ENCODE peak calls at places on chromosomes 16 and 17, in four cellular contexts. Q is ascending aorta; O is CD4-positive, CD25-positive, alpha-beta regulatory T cell; K is cardiac muscle cell. P is an unnamed sample. For H3K4me1, the result is how much of the 10 kb centered on the place peaks cover.

GRCh38 chr17:32564325-32564724 is 77.5 kb downstream of the CDK5R1 start:
- DNase-seq in O (no peak), Q (no peak), K (no peak), P (no peak)

GRCh38 chr16:24875466-24875865 is 29.7 kb downstream of the SLC5A11 start:
- DNase-seq in K (no peak), O (no peak), Q (no peak), P (no peak)

GRCh38 chr17:7173687-7174602 is 5.2 kb downstream of the ASGR1 start:
- DNase-seq in K (peak), O (peak), Q (no peak), P (peak)

GRCh38 chr17:77160032-77160876 is 19.5 kb downstream of the SEC14L1 start:
- DNase-seq in K (no peak), Q (no peak), O (no peak), P (peak)

GRCh38 chr16:66120656-66121055 is 245.8 kb upstream of the CDH5 start:
- DNase-seq in O (no peak), Q (no peak), K (no peak), P (no peak)

GRCh38 chr17:31466096-31466495 is 74.6 kb downstream of the RAB11FIP4 start:
- DNase-seq in K (peak), Q (no peak), O (no peak), P (no peak)

GRCh38 chr16:86515420-86515779 is 5.1 kb downstream of the FOXF1 start:
- DNase-seq in K (no peak), Q (no peak), O (no peak), P (no peak)

GRCh38 chr16:53821957-53822625 is 118.1 kb downstream of the FTO start:
- DNase-seq in K (no peak), O (no peak), Q (no peak), P (no peak)

GRCh38 chr17:10247806-10248334 is 49.5 kb upstream of the GAS7 start:
- DNase-seq in O (no peak), K (no peak), Q (no peak), P (no peak)

GRCh38 chr16:3027983-3028715 is 4.3 kb downstream of the THOC6 start:
- DNase-seq in Q (peak), O (peak), K (peak), P (peak)

GRCh38 chr16:53915452-53916160 is 211.7 kb downstream of the FTO start:
- DNase-seq in O (no peak), Q (no peak), K (no peak), P (no peak)

GRCh38 chr17:65193305-65194293 is 56.4 kb downstream of the RGS9 start:
- DNase-seq in Q (no peak), O (no peak), K (no peak), P (no peak)

DNA sequence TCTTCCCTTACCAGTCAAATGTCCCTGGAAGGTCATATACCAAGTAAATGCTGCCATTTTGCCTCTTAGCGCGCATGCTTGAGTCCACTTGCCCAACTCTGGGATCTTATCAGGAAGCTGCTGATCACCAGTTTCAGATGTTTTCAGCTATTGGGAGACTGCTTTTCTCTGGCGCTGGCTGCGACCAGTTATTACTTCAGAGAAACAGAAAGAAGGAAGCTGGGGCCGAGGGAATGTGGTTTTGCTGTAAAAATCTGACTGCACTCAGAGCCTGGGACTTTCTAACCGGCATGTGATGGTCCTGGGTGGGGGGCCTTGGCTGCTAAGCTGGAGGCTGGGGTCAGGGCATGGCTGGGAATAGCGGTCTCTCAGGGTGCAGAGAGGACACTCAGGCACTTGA is 145.6 kb downstream of the CYLD start:
- DNase-seq in K (no peak), O (no peak), Q (no peak), P (no peak)
- H3K4me1 ChIP-seq in K (under half), O (under half), Q (under half), P (under half)

DNA sequence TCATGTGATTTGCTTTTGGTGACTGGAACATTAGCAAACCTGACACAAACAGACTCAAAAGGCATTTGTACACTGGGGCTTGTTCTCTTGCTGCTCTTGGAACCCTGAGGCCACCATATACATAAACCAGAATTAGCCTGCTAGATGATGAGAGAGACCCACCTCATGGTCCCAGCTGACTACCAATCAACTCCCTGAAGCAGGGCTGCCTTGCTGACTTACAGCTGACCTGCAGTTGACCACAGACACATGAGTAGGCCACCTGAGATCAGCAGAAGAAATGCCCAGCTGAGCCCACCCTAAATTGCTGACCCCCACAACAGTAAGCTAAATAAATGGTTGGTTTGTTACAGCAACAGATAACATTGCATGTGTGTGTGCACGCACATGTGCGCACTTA is 28.7 kb downstream of the BRIP1 start:
- DNase-seq in K (no peak), Q (no peak), O (no peak), P (no peak)
- H3K4me3 ChIP-seq in K (no peak), Q (no peak), O (no peak), P (no peak)

DNA sequence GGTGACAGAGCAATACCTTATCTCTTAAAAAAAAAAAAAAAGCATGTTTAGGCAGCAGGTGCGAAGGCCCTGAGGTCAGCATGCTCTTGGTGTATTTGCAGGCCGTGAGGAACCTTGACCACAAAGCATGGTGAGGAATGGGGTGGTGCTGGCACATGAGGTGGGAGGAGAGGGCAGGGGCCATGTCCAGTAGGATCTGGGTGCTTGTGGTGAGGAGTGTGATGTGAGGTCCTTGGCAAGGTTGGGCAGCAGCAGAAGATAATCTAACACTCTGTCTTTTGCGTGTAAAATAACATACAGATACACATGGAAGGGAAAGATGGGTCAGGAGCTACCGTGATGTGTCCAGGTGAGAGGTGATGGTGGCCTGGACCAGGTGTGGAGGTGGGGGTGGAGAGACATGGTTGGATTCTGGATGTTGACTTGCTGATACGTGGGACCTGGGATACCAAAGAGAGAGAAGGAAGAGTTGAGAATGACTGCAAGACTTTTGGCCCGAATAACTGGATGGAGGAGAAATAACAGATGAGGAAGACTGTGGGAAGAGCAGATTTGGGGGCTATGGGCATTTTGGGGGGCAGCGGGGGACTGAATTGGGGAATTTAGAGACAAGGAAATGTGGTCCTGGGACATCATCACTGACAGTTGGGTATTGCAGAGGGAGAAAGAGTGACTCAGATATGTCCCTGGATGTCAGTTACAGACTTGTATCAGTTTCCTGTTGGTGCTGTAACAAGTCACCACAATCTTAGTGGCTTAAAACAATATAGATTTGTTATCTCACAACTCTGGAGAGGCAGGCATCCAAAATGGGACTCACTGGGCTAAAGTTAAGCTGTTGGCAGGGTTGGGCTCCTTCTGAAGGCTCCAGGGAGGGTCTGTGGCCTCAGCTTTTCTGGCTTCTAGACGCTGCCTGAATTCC is 274.9 kb downstream of the HAPSTR1 start:
- DNase-seq in K (no peak), Q (no peak), O (no peak), P (no peak)
- H3K4me1 ChIP-seq in K (under half), Q (under half), O (under half), P (under half)

GRCh38 chr17:5629133-5629532 is 44.8 kb upstream of the NLRP1 start:
- DNase-seq in K (no peak), O (no peak), Q (no peak), P (no peak)
- H3K4me3 ChIP-seq in K (no peak), O (no peak), Q (no peak), P (no peak)

GRCh38 chr17:50206604-50207293 is 5.3 kb upstream of the COL1A1 start:
- DNase-seq in Q (no peak), O (no peak), K (peak), P (peak)

GRCh38 chr17:50209133-50209471 is 7.7 kb upstream of the COL1A1 start:
- DNase-seq in K (no peak), Q (no peak), O (no peak), P (no peak)

GRCh38 chr17:50207318-50207717 is 5.9 kb upstream of the COL1A1 start:
- DNase-seq in K (no peak), Q (no peak), O (no peak), P (no peak)

GRCh38 chr17:50208611-50209061 is 7.2 kb upstream of the COL1A1 start:
- DNase-seq in Q (no peak), K (no peak), O (no peak), P (no peak)

GRCh38 chr17:50207792-50208567 is 6.5 kb upstream of the COL1A1 start:
- DNase-seq in Q (no peak), K (no peak), O (no peak), P (no peak)
- H3K4me1 ChIP-seq in Q (under half), K (half or more), O (under half), P (under half)

GRCh38 chr17:79029327-79030009 is 5.5 kb downstream of the C1QTNF1 start:
- DNase-seq in Q (no peak), K (no peak), O (no peak), P (no peak)

GRCh38 chr17:79028496-79029326 is 4.7 kb downstream of the C1QTNF1 start:
- DNase-seq in O (no peak), K (no peak), Q (no peak), P (no peak)

GRCh38 chr17:79026345-79027273 is 2.6 kb downstream of the C1QTNF1 start:
- DNase-seq in Q (no peak), K (no peak), O (no peak), P (no peak)

GRCh38 chr17:79027274-79027924 is 3.4 kb downstream of the C1QTNF1 start:
- DNase-seq in O (no peak), K (peak), Q (no peak), P (no peak)

GRCh38 chr17:79027925-79028491 is 4.0 kb downstream of the C1QTNF1 start:
- DNase-seq in Q (no peak), K (no peak), O (no peak), P (no peak)
- H3K4me3 ChIP-seq in Q (peak), K (no peak), O (no peak), P (no peak)

DNA sequence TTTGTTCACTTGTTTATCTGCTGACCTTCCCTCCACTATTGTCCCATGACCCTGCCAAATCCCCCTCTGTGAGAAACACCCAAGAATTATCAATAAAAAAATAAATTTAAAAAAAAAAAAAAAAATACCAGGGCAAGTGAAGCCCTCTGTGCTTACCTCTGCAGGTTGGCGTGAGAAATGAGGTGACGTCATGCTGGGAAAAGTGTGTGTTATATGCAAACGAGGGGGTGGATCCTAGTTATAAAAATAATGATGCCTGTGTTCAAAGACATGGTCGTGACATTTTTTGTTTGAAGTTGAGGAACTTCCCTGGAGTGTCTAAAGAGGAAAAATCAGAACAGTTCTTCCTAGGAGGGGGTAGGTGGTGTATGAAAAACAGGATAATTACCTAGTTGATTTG is 20.2 kb downstream of the TMC7 start:
- DNase-seq in Q (no peak), K (no peak), O (no peak), P (no peak)
- H3K4me1 ChIP-seq in Q (under half), K (under half), O (under half), P (under half)

DNA sequence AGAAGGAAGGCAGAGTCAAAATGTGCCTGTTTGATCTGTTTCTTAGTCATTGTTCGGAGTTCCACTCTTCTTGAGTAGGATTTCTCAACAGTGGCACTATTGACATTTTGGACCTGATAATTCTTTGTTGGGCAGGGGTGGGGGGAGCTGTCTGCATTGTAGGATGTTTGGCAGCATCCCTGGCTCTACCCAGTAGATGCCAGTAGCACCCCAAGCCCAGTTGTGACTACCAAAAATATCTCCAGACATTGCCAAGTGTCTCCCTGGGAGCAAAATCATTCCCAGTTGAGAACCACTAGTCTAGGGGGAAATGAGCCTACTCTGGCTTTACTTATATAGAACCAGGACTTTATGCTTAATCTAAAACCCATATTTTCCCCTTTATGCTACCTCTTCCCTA is 1.1 kb upstream of the GFOD2 start:
- DNase-seq in Q (no peak), K (no peak), O (no peak), P (no peak)
- H3K4me3 ChIP-seq in Q (peak), K (no peak), O (peak), P (peak)